ENCODE peak calls at places on chromosome 3, in ten cellular contexts. B is GOT3; A is tibial artery; H is dorsolateral prefrontal cortex; M is HT1080; K is MM.1S; U is fibroblast of the conjunctiva; I is Kasumi-1; X is activated CD8-positive, alpha-beta memory T cell treated with anti-CD3 and anti-CD28 coated beads for 24 hours; F is ovary. S is an unnamed sample.

GRCh38 chr3:123296836-123297626 is 95.3 kb downstream of the SEC22A start:
- DNase-seq in B (no peak), A (peak; percentile 59), H (no peak), M (no peak), K (no peak), U (no peak), I (no peak), X (no peak), F (peak; percentile 13), S (no peak)

GRCh38 chr3:111979689-111980025 is 831 bp downstream of the ABHD10 start:
- DNase-seq in B (no peak), A (no peak), H (no peak), M (no peak), K (peak; percentile 24), U (no peak), I (no peak), X (no peak), F (no peak), S (no peak)

GRCh38 chr3:11250902-11251806 is 21.0 kb upstream of the ATG7 start:
- DNase-seq in B (no peak), A (no peak), H (no peak), M (peak; percentile 48), K (no peak), U (no peak), I (no peak), X (no peak), F (no peak), S (no peak)

GRCh38 chr3:192833177-192833890 is 84.3 kb downstream of the MB21D2 start:
- DNase-seq in B (no peak), A (no peak), H (no peak), M (peak; percentile 34), K (no peak), U (peak; percentile 67), I (no peak), X (no peak), F (no peak), S (peak; percentile 23)

GRCh38 chr3:90005448-90005847 is 898.0 kb downstream of the EPHA3 start:
- DNase-seq in B (no peak), A (no peak), H (no peak), M (no peak), K (peak; percentile 89), U (no peak), I (no peak), X (no peak), F (no peak), S (no peak)

GRCh38 chr3:184368804-184369183 is 7.3 kb downstream of the POLR2H start:
- DNase-seq in B (no peak), A (peak; percentile 77), H (no peak), M (peak; percentile 54), K (no peak), U (peak; percentile 66), I (no peak), X (no peak), F (no peak), S (no peak)

GRCh38 chr3:35664460-35664919 is 25.2 kb downstream of the ARPP21 start:
- DNase-seq in B (no peak), A (peak; percentile 61), H (peak; percentile 85), M (peak; percentile 4), K (no peak), U (peak; percentile 8), I (peak; percentile 70), X (no peak), F (peak; percentile 39), S (no peak)

GRCh38 chr3:134364061-134364935 is 9.9 kb downstream of the AMOTL2 start:
- DNase-seq in B (peak; percentile 90), A (peak; percentile 99), H (peak; percentile 85), M (peak; percentile 100), K (no peak), U (peak; percentile 94), I (peak; percentile 63), X (no peak), F (peak; percentile 94), S (peak; percentile 77)

GRCh38 chr3:8712045-8712870 is 21.3 kb upstream of the CAV3 start:
- DNase-seq in B (no peak), A (no peak), H (no peak), M (peak; percentile 88), K (no peak), U (peak; percentile 43), I (no peak), X (no peak), F (no peak), S (no peak)

GRCh38 chr3:55177749-55178148 is 249.9 kb upstream of the LRTM1 start:
- DNase-seq in B (no peak), A (no peak), H (no peak), M (no peak), K (no peak), U (no peak), I (no peak), X (no peak), F (no peak), S (no peak)

GRCh38 chr3:82100378-82100777 is 338.9 kb upstream of the GBE1 start:
- DNase-seq in B (no peak), A (no peak), H (no peak), M (no peak), K (no peak), U (no peak), I (no peak), X (no peak), F (no peak), S (no peak)

GRCh38 chr3:197847866-197848401 is 56.9 kb downstream of the LRCH3 start:
- DNase-seq in B (no peak), A (no peak), H (no peak), M (no peak), K (peak; percentile 48), U (no peak), I (peak; percentile 44), X (no peak), F (no peak), S (peak; percentile 1)

GRCh38 chr3:96960661-96961330 is 146.4 kb downstream of the EPHA6 start:
- DNase-seq in B (no peak), A (no peak), H (no peak), M (no peak), K (no peak), U (no peak), I (no peak), X (no peak), F (no peak), S (no peak)

GRCh38 chr3:150074697-150075416 is 104.2 kb upstream of the PFN2 start:
- DNase-seq in B (no peak), A (no peak), H (no peak), M (no peak), K (no peak), U (no peak), I (no peak), X (no peak), F (no peak), S (no peak)

GRCh38 chr3:178436773-178437172 is 99.5 kb upstream of the KCNMB2 start:
- DNase-seq in B (no peak), A (no peak), H (no peak), M (peak; percentile 53), K (peak; percentile 85), U (peak; percentile 38), I (peak; percentile 78), X (no peak), F (no peak), S (no peak)

GRCh38 chr3:151878445-151878844 is 5.0 kb downstream of the SUCNR1 start:
- DNase-seq in B (no peak), A (no peak), H (no peak), M (no peak), K (no peak), U (no peak), I (no peak), X (no peak), F (no peak), S (no peak)

GRCh38 chr3:4447600-4448561 is 19.2 kb downstream of the SUMF1 start:
- DNase-seq in B (no peak), A (no peak), H (no peak), M (no peak), K (no peak), U (no peak), I (no peak), X (no peak), F (no peak), S (no peak)

GRCh38 chr3:177122183-177122856 is 75.0 kb downstream of the TBL1XR1 start:
- DNase-seq in B (no peak), A (no peak), H (no peak), M (no peak), K (no peak), U (no peak), I (no peak), X (no peak), F (no peak), S (no peak)

GRCh38 chr3:174533286-174533685 is 325.8 kb upstream of the NAALADL2 start:
- DNase-seq in B (no peak), A (no peak), H (no peak), M (peak; percentile 52), K (no peak), U (no peak), I (no peak), X (no peak), F (no peak), S (no peak)

GRCh38 chr3:9172851-9173320 is 76.6 kb downstream of the SRGAP3 start:
- DNase-seq in B (no peak), A (no peak), H (peak; percentile 58), M (peak; percentile 23), K (no peak), U (no peak), I (no peak), X (no peak), F (peak; percentile 37), S (peak; percentile 61)

GRCh38 chr3:50274371-50275104 is 4.3 kb upstream of the LSMEM2 start:
- DNase-seq in B (no peak), A (no peak), H (no peak), M (peak; percentile 52), K (peak; percentile 69), U (no peak), I (peak; percentile 58), X (peak; percentile 84), F (peak; percentile 49), S (peak; percentile 23)

GRCh38 chr3:194556086-194557056 is 69.6 kb upstream of the ATP13A3 start:
- DNase-seq in B (no peak), A (peak; percentile 55), H (no peak), M (peak; percentile 83), K (peak; percentile 28), U (no peak), I (no peak), X (no peak), F (peak; percentile 35), S (no peak)

GRCh38 chr3:155065537-155065936 is 14.6 kb upstream of the MME start:
- DNase-seq in B (no peak), A (no peak), H (no peak), M (peak; percentile 91), K (no peak), U (peak; percentile 73), I (no peak), X (no peak), F (no peak), S (no peak)

GRCh38 chr3:5095879-5096278 is 26.2 kb upstream of the ARL8B start:
- DNase-seq in B (no peak), A (no peak), H (no peak), M (no peak), K (no peak), U (no peak), I (no peak), X (no peak), F (peak; percentile 78), S (no peak)

GRCh38 chr3:12230406-12230805 is 58.5 kb upstream of the PPARG start:
- DNase-seq in B (no peak), A (no peak), H (no peak), M (no peak), K (no peak), U (no peak), I (no peak), X (no peak), F (no peak), S (no peak)

GRCh38 chr3:97232635-97233034 is 418.2 kb downstream of the EPHA6 start:
- DNase-seq in B (no peak), A (no peak), H (no peak), M (peak; percentile 1), K (no peak), U (no peak), I (no peak), X (no peak), F (no peak), S (no peak)

GRCh38 chr3:160134964-160135363 is 90.3 kb upstream of the C3orf80 start:
- DNase-seq in B (no peak), A (no peak), H (no peak), M (peak; percentile 58), K (no peak), U (peak; percentile 53), I (peak; percentile 42), X (no peak), F (no peak), S (no peak)

GRCh38 chr3:167684389-167684993 is 30.7 kb upstream of the WDR49 start:
- DNase-seq in B (no peak), A (no peak), H (no peak), M (peak; percentile 65), K (peak; percentile 84), U (peak; percentile 35), I (peak; percentile 76), X (no peak), F (no peak), S (no peak)